ENCODE peak calls at places on chromosomes 7 and 10, in five cellular contexts. W is NAMALWA; K is stimulated activated CD4-positive, alpha-beta T cell treated with anti-CD3 and anti-CD28 coated beads, Interleukin-12 subunit alpha, Interleukin-12 subunit beta, amount 100 ng/mL, for 48 hours; F is RPMI8226; I is Karpas-422. U is an unnamed sample.
A peak's percentile ranks its signal among the peaks of the same experiment; 100 is the strongest.

GRCh38 chr10:69656719-69657269 is 26.7 kb downstream of the FAM241B start:
- DNase-seq in W (no peak), K (no peak), F (peak; percentile 73), I (no peak), U (no peak)

GRCh38 chr7:3063016-3063753 is 19.5 kb upstream of the CARD11 start:
- DNase-seq in W (peak; percentile 32), K (peak; percentile 73), F (peak; percentile 64), I (no peak), U (no peak)

GRCh38 chr10:113347508-113347907 is 205.3 kb upstream of the HABP2 start:
- DNase-seq in W (no peak), K (no peak), F (no peak), I (no peak), U (no peak)

GRCh38 chr7:116809636-116810266 is 52.6 kb upstream of the CAPZA2 start:
- DNase-seq in W (peak; percentile 79), K (no peak), F (peak; percentile 74), I (peak; percentile 90), U (peak; percentile 80)

GRCh38 chr7:522071-522937 is 2.7 kb upstream of the PDGFA start:
- DNase-seq in W (no peak), K (no peak), F (peak; percentile 92), I (peak; percentile 77), U (peak; percentile 38)

GRCh38 chr10:2279666-2280065 is 542.3 kb upstream of the ADARB2 start:
- DNase-seq in W (no peak), K (no peak), F (no peak), I (no peak), U (no peak)

GRCh38 chr7:155858521-155859061 is 46.3 kb upstream of the SHH start:
- DNase-seq in W (no peak), K (no peak), F (no peak), I (no peak), U (no peak)

GRCh38 chr10:15784237-15784636 is 64.5 kb upstream of the ITGA8 start:
- DNase-seq in W (no peak), K (no peak), F (no peak), I (no peak), U (no peak)

GRCh38 chr7:107396990-107397389 is 72.9 kb upstream of the GPR22 start:
- DNase-seq in W (no peak), K (no peak), F (no peak), I (no peak), U (no peak)

GRCh38 chr7:24029068-24029467 is 254.9 kb upstream of the NPY start:
- DNase-seq in W (no peak), K (no peak), F (no peak), I (no peak), U (no peak)

GRCh38 chr10:71964669-71965515 is 697 bp downstream of the CHST3 start:
- DNase-seq in W (no peak), K (peak; percentile 39), F (no peak), I (no peak), U (peak; percentile 67)

GRCh38 chr7:112886171-112886570 is 96.0 kb upstream of the TMEM168 start:
- DNase-seq in W (no peak), K (no peak), F (no peak), I (no peak), U (no peak)

GRCh38 chr10:103757531-103758293 is 97.7 kb downstream of the SH3PXD2A start:
- DNase-seq in W (no peak), K (peak; percentile 61), F (peak; percentile 37), I (no peak), U (no peak)

GRCh38 chr7:100169147-100169850 is 882 bp upstream of the GAL3ST4 start:
- DNase-seq in W (peak; percentile 51), K (no peak), F (peak; percentile 51), I (no peak), U (no peak)

GRCh38 chr10:8130973-8131911 is 76.8 kb downstream of the GATA3 start:
- DNase-seq in W (no peak), K (peak; percentile 27), F (peak; percentile 38), I (no peak), U (no peak)

GRCh38 chr10:25557136-25557535 is 376.9 kb upstream of the MYO3A start:
- DNase-seq in W (no peak), K (no peak), F (no peak), I (no peak), U (no peak)

GRCh38 chr7:77738871-77739270 is 42.6 kb downstream of the RSBN1L start:
- DNase-seq in W (no peak), K (no peak), F (no peak), I (no peak), U (no peak)